ENCODE peak calls at places on chromosome 13, in seven cellular contexts. Q, S, O, W, M, C and U are unnamed samples.

GRCh38 chr13:22311734-22312404 is 641.0 kb downstream of the FGF9 start:
- DNase-seq in W (no peak), Q (no peak), C (no peak), O (peak; percentile 16), S (no peak), M (no peak), U (no peak)

GRCh38 chr13:40052954-40053353 is 397.5 kb downstream of the COG6 start:
- DNase-seq in C (no peak), O (no peak), M (peak; percentile 21), W (no peak), S (no peak), Q (no peak), U (no peak)

GRCh38 chr13:36950330-36950729 is 30.3 kb upstream of the SMAD9 start:
- DNase-seq in C (no peak), Q (no peak), W (no peak), O (no peak), S (no peak), M (no peak), U (no peak)

GRCh38 chr13:98384739-98385138 is 192.2 kb downstream of the STK24 start:
- DNase-seq in O (no peak), W (no peak), Q (peak; percentile 63), S (no peak), C (no peak), M (no peak), U (no peak)

GRCh38 chr13:31919241-31919640 is 112.3 kb upstream of the FRY start:
- DNase-seq in Q (no peak), M (no peak), W (no peak), O (no peak), S (no peak), C (no peak), U (no peak)

GRCh38 chr13:113742000-113742441 is 17.0 kb upstream of the TMEM255B start:
- DNase-seq in Q (peak; percentile 50), S (peak; percentile 70), W (no peak), C (no peak), M (peak; percentile 76), O (peak; percentile 61), U (no peak)

GRCh38 chr13:42497798-42498197 is 76.2 kb upstream of the TNFSF11 start:
- DNase-seq in C (no peak), S (no peak), O (no peak), M (peak; percentile 72), W (peak; percentile 25), Q (peak; percentile 40), U (no peak)

GRCh38 chr13:31859546-31859945 is 120.2 kb downstream of the RXFP2 start:
- DNase-seq in M (no peak), S (no peak), Q (no peak), O (peak; percentile 75), W (no peak), C (no peak), U (no peak)

GRCh38 chr13:100550433-100550832 is 38.2 kb downstream of the GGACT start:
- DNase-seq in Q (peak; percentile 15), C (peak; percentile 56), O (peak; percentile 51), M (no peak), W (no peak), S (no peak), U (no peak)

GRCh38 chr13:47508518-47509228 is 492.4 kb downstream of the SUCLA2 start:
- DNase-seq in M (no peak), C (no peak), Q (no peak), O (no peak), W (no peak), S (no peak), U (no peak)

GRCh38 chr13:33312150-33312908 is 26.8 kb upstream of the STARD13 start:
- DNase-seq in S (no peak), C (no peak), Q (peak; percentile 37), M (no peak), O (peak; percentile 3), W (no peak), U (no peak)

GRCh38 chr13:59086147-59086546 is 1077.6 kb downstream of the DIAPH3 start:
- DNase-seq in S (peak; percentile 74), M (no peak), C (no peak), Q (peak; percentile 88), O (no peak), W (no peak), U (no peak)

GRCh38 chr13:60482012-60482411 is 85.0 kb downstream of the TDRD3 start:
- DNase-seq in O (peak; percentile 13), S (no peak), C (no peak), Q (peak; percentile 33), W (no peak), M (no peak), U (no peak)

GRCh38 chr13:50518791-50519201 is 324.7 kb downstream of the DLEU7 start:
- DNase-seq in S (peak; percentile 73), C (no peak), W (no peak), O (no peak), Q (peak; percentile 72), M (no peak), U (no peak)

GRCh38 chr13:67299072-67299635 is 69.0 kb upstream of the PCDH9 start:
- DNase-seq in Q (peak; percentile 91), W (no peak), C (no peak), S (no peak), M (no peak), O (no peak), U (no peak)

GRCh38 chr13:40986328-40986856 is 32.7 kb downstream of the ELF1 start:
- DNase-seq in W (no peak), O (peak; percentile 68), M (no peak), S (peak; percentile 49), C (no peak), Q (peak; percentile 76), U (no peak)

GRCh38 chr13:73069206-73069815 is 10.5 kb downstream of the KLF5 start:
- DNase-seq in S (no peak), W (no peak), Q (peak; percentile 60), C (no peak), O (no peak), M (no peak), U (no peak)

GRCh38 chr13:44174769-44175425 is 198.7 kb upstream of the SERP2 start:
- DNase-seq in W (peak; percentile 59), M (no peak), O (peak; percentile 2), Q (peak; percentile 76), S (peak; percentile 20), C (no peak), U (no peak)

GRCh38 chr13:27022571-27023311 is 148.9 kb downstream of the USP12 start:
- DNase-seq in W (no peak), S (peak; percentile 81), C (peak; percentile 28), M (no peak), Q (peak; percentile 89), O (peak; percentile 66), U (no peak)

GRCh38 chr13:79780240-79780639 is 299.3 kb downstream of the NDFIP2 start:
- DNase-seq in O (no peak), W (no peak), M (no peak), C (no peak), Q (peak; percentile 42), S (no peak), U (no peak)

GRCh38 chr13:29887030-29887557 is 36.7 kb upstream of the UBL3 start:
- DNase-seq in W (no peak), Q (peak; percentile 19), M (no peak), S (no peak), C (no peak), O (no peak), U (no peak)

GRCh38 chr13:37741536-37741935 is 128.0 kb downstream of the TRPC4 start:
- DNase-seq in W (no peak), O (no peak), C (no peak), S (no peak), M (no peak), Q (no peak), U (no peak)

GRCh38 chr13:24270639-24271131 is 38.7 kb upstream of the C1QTNF9 start:
- DNase-seq in C (peak; percentile 67), M (peak; percentile 89), W (peak; percentile 64), S (peak; percentile 52), O (no peak), Q (peak; percentile 47), U (peak; percentile 43)

GRCh38 chr13:50940509-50940908 is 30.9 kb downstream of the RNASEH2B start:
- DNase-seq in C (no peak), Q (no peak), M (no peak), O (no peak), S (no peak), W (no peak), U (no peak)

GRCh38 chr13:61954092-61954491 is 538.4 kb upstream of the PCDH20 start:
- DNase-seq in Q (peak; percentile 0), W (no peak), O (peak; percentile 50), S (peak; percentile 14), C (no peak), M (no peak), U (no peak)

GRCh38 chr13:60584976-60585375 is 188.0 kb downstream of the TDRD3 start:
- DNase-seq in M (no peak), O (no peak), W (no peak), S (no peak), Q (no peak), C (no peak), U (no peak)

GRCh38 chr13:98890920-98891319 is 86.9 kb downstream of the DOCK9 start:
- DNase-seq in Q (no peak), O (peak; percentile 15), W (no peak), C (no peak), S (no peak), M (no peak), U (no peak)

GRCh38 chr13:102940143-102940542 is 94.3 kb downstream of the ERCC5 start:
- DNase-seq in C (no peak), M (no peak), W (no peak), S (no peak), Q (no peak), O (peak; percentile 27), U (no peak)

GRCh38 chr13:51912091-51912490 is 50.3 kb downstream of the CCDC70 start:
- DNase-seq in O (peak; percentile 66), S (no peak), C (peak; percentile 39), M (no peak), W (no peak), Q (no peak), U (no peak)

GRCh38 chr13:109665781-109666249 is 120.6 kb downstream of the IRS2 start:
- DNase-seq in Q (no peak), S (no peak), W (no peak), C (no peak), M (no peak), O (no peak), U (no peak)